ENCODE peak calls at places on chromosome 20, in four cellular contexts. Z, R, P and K are unnamed samples.

GRCh38 chr20:652611-653109 is 340 bp downstream of the SRXN1 start:
- DNase-seq in Z (no peak), R (no peak), P (peak), K (no peak)

GRCh38 chr20:44419131-44419844 is 56.4 kb upstream of the TTPAL start:
- DNase-seq in Z (peak), R (no peak), P (no peak), K (no peak)

GRCh38 chr20:21767739-21768223 is 62.3 kb downstream of the PAX1 start:
- DNase-seq in Z (peak), R (no peak), P (no peak), K (peak)

GRCh38 chr20:47927944-47928343 is 142.7 kb upstream of the SULF2 start:
- DNase-seq in Z (no peak), R (no peak), P (no peak), K (no peak)

GRCh38 chr20:36113566-36114247 is 40.8 kb upstream of the EPB41L1 start:
- DNase-seq in Z (peak), R (no peak), P (no peak), K (no peak)

GRCh38 chr20:54172856-54173652 is 732 bp downstream of the CYP24A1 start:
- DNase-seq in Z (no peak), R (no peak), P (no peak), K (peak)

GRCh38 chr20:58888521-58889333 is 36.2 kb downstream of the GNAS start:
- DNase-seq in Z (no peak), R (no peak), P (peak), K (peak)

GRCh38 chr20:3781153-3781910 is at the start of gene SPEF1:
- DNase-seq in Z (peak), R (peak), P (peak), K (peak)

GRCh38 chr20:21027569-21027968 is 78.6 kb downstream of the LINC00237 start:
- DNase-seq in Z (peak), R (no peak), P (no peak), K (peak)

GRCh38 chr20:9202440-9203080 is 133.7 kb downstream of the PLCB4 start:
- DNase-seq in Z (no peak), R (no peak), P (no peak), K (no peak)

GRCh38 chr20:3000852-3001523 is 42.4 kb upstream of the GNRH2 start:
- DNase-seq in Z (peak), R (peak), P (no peak), K (peak)

GRCh38 chr20:15220009-15220656 is 882.7 kb upstream of the FLRT3 start:
- DNase-seq in Z (peak), R (no peak), P (no peak), K (no peak)